ENCODE peak calls at places on chromosomes 2 and 18, in five cellular contexts. E is stomach, U is breast epithelium, M is esophagus muscularis mucosa, P is K562. K is an unnamed sample.
A peak's percentile ranks its signal among the peaks of the same experiment; 100 is the strongest.

GRCh38 chr2:10414000-10414451 is 34.1 kb downstream of the ODC1 start:
- DNase-seq in U (peak; percentile 57), P (no peak), M (no peak), E (peak; percentile 82), K (no peak)

GRCh38 chr2:57728691-57729090 is 317.9 kb upstream of the VRK2 start:
- DNase-seq in P (no peak), E (no peak), M (no peak), U (no peak), K (no peak)

GRCh38 chr2:229445013-229445412 is 173.9 kb upstream of the PID1 start:
- DNase-seq in U (peak; percentile 69), M (peak; percentile 94), P (no peak), E (peak; percentile 35), K (no peak)

GRCh38 chr18:63677490-63678225 is 16.0 kb upstream of the SERPINB3 start:
- DNase-seq in P (no peak), U (no peak), M (no peak), E (no peak), K (peak; percentile 68)

GRCh38 chr2:96470636-96471035 is 34.5 kb downstream of the NEURL3 start:
- DNase-seq in E (peak; percentile 70), P (peak; percentile 29), M (no peak), U (no peak), K (no peak)

GRCh38 chr2:85712849-85713612 is 18.9 kb downstream of the GNLY start:
- DNase-seq in U (no peak), M (no peak), P (no peak), E (peak; percentile 86), K (no peak)

GRCh38 chr2:101736861-101737291 is 39.4 kb downstream of the MAP4K4 start:
- DNase-seq in M (no peak), P (no peak), U (no peak), E (no peak), K (peak; percentile 65)

GRCh38 chr2:167988296-167988695 is 259.1 kb downstream of the STK39 start:
- DNase-seq in P (no peak), M (no peak), U (no peak), E (no peak), K (no peak)

GRCh38 chr2:69151974-69152373 is 139.0 kb downstream of the ANTXR1 start:
- DNase-seq in P (no peak), U (no peak), M (no peak), E (no peak), K (no peak)

GRCh38 chr18:79683626-79684282 is 4.2 kb downstream of the CTDP1 start:
- DNase-seq in E (no peak), P (no peak), M (no peak), U (no peak), K (no peak)

GRCh38 chr2:18784245-18784644 is 194.9 kb upstream of the NT5C1B start:
- DNase-seq in U (no peak), M (no peak), P (no peak), E (no peak), K (no peak)

GRCh38 chr2:239596792-239597191 is 196.0 kb upstream of the HDAC4 start:
- DNase-seq in P (no peak), U (no peak), M (no peak), E (no peak), K (no peak)

GRCh38 chr2:239598732-239599090 is 197.9 kb upstream of the HDAC4 start:
- DNase-seq in U (no peak), M (no peak), P (no peak), E (no peak), K (no peak)

GRCh38 chr2:239596298-239596697 is 195.5 kb upstream of the HDAC4 start:
- DNase-seq in P (no peak), M (no peak), U (no peak), E (no peak), K (no peak)

GRCh38 chr2:239598011-239598731 is 197.4 kb upstream of the HDAC4 start:
- DNase-seq in U (no peak), M (no peak), E (no peak), P (no peak), K (no peak)

DNA sequence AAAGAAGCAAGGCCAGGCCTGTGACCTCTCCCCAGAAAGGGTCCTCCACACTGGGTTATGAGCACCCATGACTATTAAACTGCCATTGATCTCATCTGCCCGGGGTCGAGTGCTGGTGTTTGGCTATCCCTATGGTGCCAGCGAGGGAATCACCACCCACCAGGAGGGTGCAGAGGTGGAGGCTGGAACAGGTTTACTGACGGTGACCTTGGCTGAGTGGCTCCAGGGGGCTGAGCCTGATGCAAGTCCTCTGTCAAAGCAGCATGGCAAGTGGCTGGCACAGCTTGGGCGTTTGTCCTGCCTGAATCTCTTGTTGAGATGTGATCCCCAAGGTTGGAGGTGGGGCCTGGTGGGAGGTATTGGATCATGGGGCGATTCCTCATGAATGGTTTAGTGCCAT is 196.4 kb upstream of the HDAC4 start:
- DNase-seq in M (no peak), P (no peak), U (no peak), E (no peak), K (no peak)
- TF ChIP-seq CTCF in M (no peak), P (no peak), U (no peak), E (no peak), K (no peak)

GRCh38 chr2:153478289-153479261 is at the start of gene RPRM:
- DNase-seq in U (no peak), E (peak; percentile 72), M (peak; percentile 93), P (peak; percentile 43), K (no peak)
- TF ChIP-seq POLR2AphosphoS5 in U (no peak), E (peak; percentile 16), M (peak; percentile 45), P (no peak), K (no peak)

GRCh38 chr18:75034937-75035336 is 174.0 kb downstream of the PTGR3 start:
- DNase-seq in M (peak; percentile 39), U (no peak), P (no peak), E (no peak), K (no peak)
- TF ChIP-seq CTCF in M (no peak), U (no peak), P (no peak), E (no peak), K (no peak)

DNA sequence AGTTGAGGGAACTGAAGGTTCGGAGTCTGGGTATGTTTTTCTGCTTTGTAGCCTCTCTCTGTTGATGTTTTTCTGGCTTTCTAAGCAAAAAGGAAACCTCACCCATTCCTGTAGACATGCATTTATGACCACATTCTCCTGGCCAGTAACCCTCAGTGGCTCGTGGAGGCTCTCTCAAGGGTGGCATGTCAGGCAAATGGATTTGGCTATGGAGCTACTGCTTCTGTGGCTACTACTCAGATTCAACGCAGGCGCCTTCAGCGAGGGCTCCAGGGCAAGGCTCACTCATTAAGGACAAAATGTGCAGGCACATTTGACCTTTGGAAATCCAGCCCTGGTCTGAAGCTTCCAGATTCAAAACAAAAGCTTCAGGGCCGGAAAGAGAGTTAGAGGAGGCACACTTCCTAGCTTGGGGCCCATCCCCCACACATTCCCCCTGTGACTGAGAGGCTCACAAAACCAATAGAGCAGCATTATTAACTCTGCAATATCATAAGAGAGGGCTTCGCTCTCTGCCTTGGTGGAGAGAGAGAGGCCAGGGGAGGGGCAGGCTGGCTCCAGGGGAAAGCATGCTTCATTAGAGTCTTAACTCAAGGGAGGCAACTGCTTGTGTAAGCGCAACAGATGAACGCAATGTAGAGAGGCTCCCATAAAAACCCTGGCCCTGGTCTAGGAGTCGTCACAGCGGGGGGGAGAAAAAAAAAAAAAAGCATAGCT is 22.1 kb downstream of the KLF7 start:
- DNase-seq in E (peak; percentile 39), P (no peak), U (peak; percentile 33), M (peak; percentile 95), K (peak; percentile 43)
- TF ChIP-seq POLR2AphosphoS5 in E (peak; percentile 59), P (no peak), U (peak; percentile 23), M (peak; percentile 80), K (peak; percentile 46)

K was measured in HL-60.